ENCODE peak calls at places on chromosomes 2 and 18, in eight cellular contexts. B is prostate gland, H is Panc1, X is GM23338, D is SK-N-SH, Q is HCT116, Z is GM12878, G is K562. L is an unnamed sample. For H3K4me1, the result is how much of the 10 kb centered on the place peaks cover.

GRCh38 chr2:30948857-30949256 is 141.6 kb upstream of the CAPN13 start:
- DNase-seq in Z (no peak), H (no peak), Q (no peak), G (no peak), B (no peak), X (no peak), D (no peak), L (no peak)

GRCh38 chr2:220465700-220466099 is 838.3 kb downstream of the SLC4A3 start:
- DNase-seq in G (no peak), B (no peak), D (no peak), X (no peak), H (no peak), Q (no peak), Z (no peak), L (no peak)

GRCh38 chr18:69659142-69659651 is 258.5 kb downstream of the DOK6 start:
- DNase-seq in D (peak), H (no peak), G (no peak), Q (no peak), X (no peak), Z (no peak), B (no peak), L (no peak)

GRCh38 chr18:51066273-51066672 is 36.3 kb downstream of the SMAD4 start:
- DNase-seq in Q (no peak), Z (no peak), X (no peak), G (no peak), H (no peak), B (no peak), D (no peak), L (no peak)

GRCh38 chr2:168948621-168949212 is 47.6 kb downstream of the G6PC2 start:
- DNase-seq in H (peak), Q (no peak), G (peak), X (peak), Z (no peak), B (no peak), D (no peak), L (no peak)

GRCh38 chr2:237553959-237554358 is 12.4 kb upstream of the PRLH start:
- DNase-seq in D (no peak), G (no peak), X (no peak), Z (no peak), Q (no peak), B (no peak), H (no peak), L (no peak)

GRCh38 chr18:28161608-28162599 is 15.0 kb downstream of the CDH2 start:
- DNase-seq in Q (no peak), Z (no peak), X (no peak), G (no peak), D (no peak), B (no peak), H (no peak), L (no peak)

GRCh38 chr18:25736516-25736915 is 353.9 kb downstream of the SS18 start:
- DNase-seq in G (no peak), Q (no peak), Z (no peak), D (no peak), X (no peak), B (no peak), H (no peak), L (no peak)

GRCh38 chr2:146821836-146822316 is 1023.0 kb upstream of the ACVR2A start:
- DNase-seq in Z (no peak), Q (no peak), X (no peak), H (no peak), G (no peak), D (no peak), B (no peak), L (no peak)

GRCh38 chr2:229661478-229661877 is 52.9 kb downstream of the DNER start:
- DNase-seq in Z (no peak), G (no peak), H (no peak), Q (no peak), X (no peak), B (no peak), D (no peak), L (no peak)

GRCh38 chr2:31297751-31298150 is 63.8 kb downstream of the EHD3 start:
- DNase-seq in Q (no peak), X (no peak), D (no peak), G (no peak), B (no peak), H (no peak), Z (no peak), L (no peak)

GRCh38 chr2:171225302-171225980 is 64.7 kb upstream of the TLK1 start:
- DNase-seq in B (no peak), Q (peak), H (peak), G (no peak), X (no peak), D (no peak), Z (no peak), L (no peak)

GRCh38 chr2:237868631-237869356 is 9.4 kb downstream of the RAMP1 start:
- DNase-seq in Z (no peak), D (no peak), B (no peak), X (no peak), H (no peak), Q (no peak), G (no peak), L (no peak)

GRCh38 chr2:191617589-191617988 is 60.3 kb upstream of the NABP1 start:
- DNase-seq in B (no peak), H (no peak), D (no peak), Q (no peak), Z (peak), X (no peak), G (no peak), L (no peak)

GRCh38 chr2:203413796-203414195 is 85.6 kb downstream of the ABI2 start:
- DNase-seq in G (no peak), Z (no peak), B (no peak), D (no peak), X (no peak), Q (no peak), H (no peak), L (no peak)

GRCh38 chr2:128793414-128793813 is 474.7 kb upstream of the HS6ST1 start:
- DNase-seq in D (no peak), G (no peak), B (no peak), Q (no peak), H (no peak), Z (no peak), X (no peak), L (no peak)

DNA sequence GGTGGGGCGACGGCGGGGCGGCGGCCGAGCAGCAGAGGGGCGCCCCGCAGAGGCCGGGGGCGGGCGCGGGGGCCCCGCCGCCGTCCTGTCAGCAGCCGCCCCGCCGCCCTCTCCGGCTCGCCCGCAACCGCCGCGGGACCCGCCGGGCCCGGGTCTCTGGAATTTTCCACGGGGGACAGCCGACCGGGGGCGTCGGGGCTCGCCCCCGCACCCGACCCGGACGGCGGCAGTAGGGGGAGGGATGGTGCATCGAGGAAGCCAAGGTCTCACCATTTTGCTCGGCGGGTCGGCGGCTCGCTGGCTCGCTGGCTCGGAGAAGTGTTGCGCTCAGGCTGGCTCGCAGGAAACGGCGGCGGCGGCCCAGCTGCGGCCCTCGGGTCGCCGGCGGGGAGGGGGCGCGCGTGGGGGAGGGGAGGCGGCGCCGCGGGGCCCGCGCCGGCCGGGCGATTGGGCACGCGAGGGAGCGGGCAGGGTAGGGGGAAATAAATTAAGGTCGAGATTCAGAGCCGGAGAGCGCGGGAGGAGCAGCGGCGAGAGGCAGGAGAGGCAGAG is 401 bp downstream of the PPP3R1 start:
- DNase-seq in G (peak), D (peak), Q (no peak), X (peak), B (peak), Z (no peak), H (no peak), L (peak)
- H3K4me1 ChIP-seq in G (under half), D (under half), Q (under half), X (under half), B (under half), Z (under half), H (under half), L (under half)

DNA sequence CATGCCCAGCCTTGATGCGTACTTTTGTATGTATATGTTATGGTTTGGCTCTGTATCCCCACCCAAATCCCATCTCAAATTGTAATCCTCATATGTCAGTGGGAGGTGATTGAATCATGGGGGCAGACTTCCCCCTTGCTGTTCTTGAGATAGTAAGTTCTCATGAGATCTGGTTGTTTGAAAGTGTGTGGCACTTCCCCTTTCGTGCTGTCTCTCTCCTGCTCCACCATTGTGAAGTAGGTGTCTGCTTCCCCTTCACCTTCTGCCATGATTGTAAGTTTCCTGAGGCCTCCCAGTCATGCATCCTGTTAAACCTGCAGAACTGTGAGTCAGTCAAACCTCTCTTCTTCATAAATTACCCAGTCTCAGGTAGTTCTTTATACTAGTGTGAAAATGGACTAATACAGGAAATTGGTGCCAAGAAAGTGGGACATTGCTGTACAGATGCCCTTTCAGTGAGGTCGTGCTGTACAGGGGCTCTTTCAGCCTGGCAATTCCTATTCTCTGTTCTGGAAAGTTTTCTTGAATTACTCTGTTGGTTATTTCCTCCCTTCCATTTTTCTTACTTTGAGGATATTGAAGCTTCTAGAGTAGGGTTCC is 38.2 kb downstream of the KCMF1 start:
- DNase-seq in Z (no peak), G (no peak), H (no peak), X (no peak), B (no peak), D (no peak), Q (no peak), L (no peak)
- TF ChIP-seq POLR2AphosphoS5 in Z (no peak), G (no peak), H (no peak), X (no peak), B (no peak), D (no peak), Q (no peak), L (no peak)

GRCh38 chr2:54497738-54498680 is 41.9 kb downstream of the SPTBN1 start:
- DNase-seq in Q (no peak), B (no peak), H (no peak), D (no peak), X (peak), Z (no peak), G (peak), L (no peak)
- H3K4me1 ChIP-seq in Q (under half), B (under half), H (under half), D (under half), X (under half), Z (under half), G (under half), L (under half)

GRCh38 chr2:36356199-36356989 is 816 bp downstream of the CRIM1 start:
- DNase-seq in Q (no peak), B (peak), G (no peak), Z (no peak), H (no peak), X (peak), D (peak), L (peak)

GRCh38 chr2:36357506-36358316 is 2.1 kb downstream of the CRIM1 start:
- DNase-seq in Q (peak), D (peak), H (no peak), X (peak), Z (no peak), G (no peak), B (peak), L (no peak)

GRCh38 chr2:36355890-36356198 is 266 bp downstream of the CRIM1 start:
- DNase-seq in G (no peak), Z (no peak), B (no peak), Q (no peak), H (no peak), X (no peak), D (no peak), L (no peak)

GRCh38 chr2:36358317-36358659 is 2.7 kb downstream of the CRIM1 start:
- DNase-seq in X (no peak), H (no peak), G (no peak), Q (no peak), D (no peak), B (no peak), Z (no peak), L (no peak)

GRCh38 chr2:36356990-36357505 is 1.5 kb downstream of the CRIM1 start:
- DNase-seq in D (peak), Z (no peak), G (no peak), Q (no peak), X (no peak), B (no peak), H (no peak), L (no peak)
- TF ChIP-seq POLR2AphosphoS5 in D (no peak), Z (no peak), G (no peak), Q (no peak), X (no peak), B (no peak), H (no peak), L (no peak)

GRCh38 chr2:234247453-234248180 is 197.1 kb downstream of the SPP2 start:
- DNase-seq in Z (no peak), B (no peak), Q (no peak), H (no peak), D (no peak), X (no peak), G (no peak), L (no peak)
- H3K4me1 ChIP-seq in Z (under half), B (under half), Q (half or more), H (half or more), D (under half), X (under half), G (under half), L (under half)

DNA sequence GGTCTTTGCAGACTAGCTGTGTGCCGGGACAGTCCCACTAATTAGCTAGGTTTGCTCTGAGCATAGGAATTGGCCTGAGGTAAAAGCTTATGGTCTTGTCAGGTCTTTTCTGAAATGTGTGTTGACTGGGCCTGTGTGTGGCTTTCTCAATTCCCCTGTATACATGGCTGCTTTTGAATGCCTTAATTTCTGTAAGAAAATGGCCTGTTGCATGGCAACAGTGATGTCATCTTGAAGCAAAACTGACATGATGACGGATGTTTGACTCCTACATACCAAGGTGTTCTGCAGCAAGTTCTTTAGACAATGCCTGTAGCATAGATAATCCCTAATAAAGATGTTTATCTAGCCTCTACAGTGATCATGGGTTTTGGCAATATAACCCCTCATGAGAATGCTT is 198.5 kb downstream of the OTX1 start:
- DNase-seq in B (no peak), G (no peak), X (no peak), H (no peak), Z (no peak), Q (no peak), D (no peak), L (no peak)
- TF ChIP-seq POLR2AphosphoS5 in B (no peak), G (no peak), X (no peak), H (no peak), Z (no peak), Q (no peak), D (no peak), L (no peak)

GRCh38 chr18:10463741-10464140 is 9.3 kb downstream of the APCDD1 start:
- DNase-seq in B (no peak), H (no peak), D (no peak), Z (no peak), X (no peak), G (no peak), Q (no peak), L (no peak)
- H3K4me1 ChIP-seq in B (under half), H (under half), D (under half), Z (under half), X (under half), G (under half), Q (under half), L (under half)

GRCh38 chr2:32945286-32945685 is 1.5 kb upstream of the LTBP1 start:
- DNase-seq in B (no peak), H (no peak), Q (no peak), X (no peak), G (no peak), D (no peak), Z (no peak), L (no peak)

GRCh38 chr2:32947484-32948143 is 861 bp downstream of the LTBP1 start:
- DNase-seq in D (peak), Q (no peak), Z (no peak), H (no peak), G (peak), X (peak), B (peak), L (no peak)

GRCh38 chr2:32947076-32947483 is 327 bp downstream of the LTBP1 start:
- DNase-seq in Q (no peak), X (peak), G (peak), H (no peak), B (no peak), D (no peak), Z (no peak), L (no peak)

GRCh38 chr2:32948266-32948665 is 1.5 kb downstream of the LTBP1 start:
- DNase-seq in Q (no peak), B (no peak), G (no peak), D (no peak), Z (no peak), X (no peak), H (no peak), L (no peak)

GRCh38 chr2:32946314-32947075 is at the start of gene LTBP1:
- DNase-seq in D (peak), Q (peak), B (peak), G (peak), H (peak), Z (no peak), X (peak), L (peak)
- TF ChIP-seq POLR2AphosphoS5 in D (peak), Q (no peak), B (peak), G (no peak), H (no peak), Z (no peak), X (peak), L (no peak)

GRCh38 chr2:88897718-88898117 is 206.2 kb downstream of the RPIA start:
- DNase-seq in D (no peak), Z (no peak), B (no peak), Q (no peak), X (no peak), H (no peak), G (no peak), L (no peak)

GRCh38 chr2:88896971-88897370 is 205.5 kb downstream of the RPIA start:
- DNase-seq in X (no peak), G (no peak), Q (no peak), B (no peak), Z (no peak), D (no peak), H (no peak), L (no peak)

GRCh38 chr2:88892207-88892606 is 200.7 kb downstream of the RPIA start:
- DNase-seq in G (no peak), Z (no peak), H (no peak), Q (no peak), D (no peak), X (no peak), B (no peak), L (no peak)

GRCh38 chr2:88892788-88893187 is 201.3 kb downstream of the RPIA start:
- DNase-seq in H (no peak), X (no peak), D (no peak), G (no peak), B (no peak), Z (no peak), Q (no peak), L (no peak)
- H3K4me1 ChIP-seq in H (under half), X (under half), D (under half), G (under half), B (under half), Z (under half), Q (under half), L (under half)